ENCODE peak calls at places on chromosomes 3 and 15, in four cellular contexts. J is pancreas; Q is heart left ventricle; G is CD8-positive, alpha-beta T cell. Z is an unnamed sample.

GRCh38 chr3:159795776-159796175 is 192.9 kb upstream of the IL12A start:
- DNase-seq in J (no peak), G (no peak), Q (no peak), Z (no peak)

GRCh38 chr3:51943451-51944391 is 1.6 kb downstream of the PARP3 start:
- DNase-seq in Q (no peak), G (no peak), J (peak; percentile 28), Z (no peak)

GRCh38 chr3:122101646-122102045 is 46.5 kb downstream of the CD86 start:
- DNase-seq in Q (no peak), G (peak; percentile 16), J (no peak), Z (peak; percentile 64)

GRCh38 chr3:46943237-46944187 is 33.0 kb downstream of the CCDC12 start:
- DNase-seq in Q (peak; percentile 67), J (peak; percentile 71), G (no peak), Z (peak; percentile 67)

GRCh38 chr3:131458653-131459052 is 44.1 kb downstream of the MRPL3 start:
- DNase-seq in J (no peak), G (no peak), Q (no peak), Z (no peak)

GRCh38 chr15:52144656-52145055 is 32.1 kb upstream of the BCL2L10 start:
- DNase-seq in J (no peak), G (no peak), Q (no peak), Z (no peak)

GRCh38 chr15:31870336-31871158 is 159.8 kb upstream of the CHRNA7 start:
- DNase-seq in J (peak; percentile 84), Q (peak; percentile 88), G (peak; percentile 85), Z (peak; percentile 92)

GRCh38 chr3:106809633-106810460 is 567.4 kb upstream of the CCDC54 start:
- DNase-seq in G (no peak), J (no peak), Q (no peak), Z (no peak)

GRCh38 chr3:155233213-155233612 is 60.3 kb downstream of the STRIT1 start:
- DNase-seq in J (no peak), G (no peak), Q (peak; percentile 75), Z (no peak)

GRCh38 chr3:101854608-101855304 is 5.4 kb downstream of the NFKBIZ start:
- DNase-seq in Q (no peak), J (no peak), G (no peak), Z (peak; percentile 49)

GRCh38 chr3:133058831-133059230 is 20.6 kb downstream of the TMEM108 start:
- DNase-seq in Q (no peak), G (no peak), J (no peak), Z (no peak)

GRCh38 chr3:74314696-74315095 is 299.8 kb downstream of the CNTN3 start:
- DNase-seq in G (no peak), Q (no peak), J (no peak), Z (no peak)

GRCh38 chr3:160678447-160678846 is 1.5 kb downstream of the ARL14 start:
- DNase-seq in J (no peak), G (no peak), Q (no peak), Z (no peak)

GRCh38 chr15:51348688-51349087 is 7.2 kb downstream of the GLDN start:
- DNase-seq in G (no peak), Q (no peak), J (no peak), Z (no peak)

GRCh38 chr3:193240850-193241706 is at the start of gene PLAAT1:
- DNase-seq in J (peak; percentile 75), G (no peak), Q (peak; percentile 83), Z (peak; percentile 63)

GRCh38 chr3:29775352-29775751 is 494.5 kb downstream of the RBMS3 start:
- DNase-seq in Q (no peak), G (no peak), J (no peak), Z (no peak)

GRCh38 chr3:138850151-138850550 is 15.4 kb upstream of the PIK3CB start:
- DNase-seq in G (no peak), J (peak; percentile 36), Q (peak; percentile 66), Z (no peak)

GRCh38 chr3:45842851-45843625 is 1.1 kb upstream of the LZTFL1 start:
- DNase-seq in Q (no peak), J (no peak), G (no peak), Z (no peak)

GRCh38 chr3:53845103-53845880 is 927 bp downstream of the CHDH start:
- DNase-seq in Q (peak; percentile 67), G (no peak), J (peak; percentile 71), Z (no peak)

GRCh38 chr3:107916166-107916565 is 174.7 kb downstream of the CD47 start:
- DNase-seq in Q (no peak), G (no peak), J (no peak), Z (no peak)

GRCh38 chr3:89654031-89654430 is 546.6 kb downstream of the EPHA3 start:
- DNase-seq in J (no peak), G (no peak), Q (no peak), Z (no peak)

GRCh38 chr3:17749281-17749680 is 6.8 kb upstream of the TBC1D5 start:
- DNase-seq in Q (no peak), J (no peak), G (no peak), Z (no peak)

GRCh38 chr15:59828871-59829270 is 139.8 kb upstream of the BNIP2 start:
- DNase-seq in G (no peak), J (no peak), Q (no peak), Z (no peak)

GRCh38 chr3:128504533-128504915 is 11.5 kb upstream of the GATA2 start:
- DNase-seq in G (no peak), J (no peak), Q (no peak), Z (no peak)

GRCh38 chr3:4864503-4864902 is 114.7 kb upstream of the BHLHE40 start:
- DNase-seq in J (no peak), Q (no peak), G (no peak), Z (no peak)

GRCh38 chr15:45703670-45704328 is 69.0 kb downstream of the SQOR start:
- DNase-seq in J (no peak), G (no peak), Q (no peak), Z (no peak)

GRCh38 chr3:45597166-45597565 is 2.6 kb downstream of the LIMD1 start:
- DNase-seq in J (no peak), Q (peak; percentile 40), G (no peak), Z (peak; percentile 50)

GRCh38 chr15:97691799-97692198 is 268.7 kb upstream of the ARRDC4 start:
- DNase-seq in G (no peak), Q (no peak), J (no peak), Z (peak; percentile 9)

GRCh38 chr15:78368671-78369070 is 28.5 kb downstream of the CRABP1 start:
- DNase-seq in Q (no peak), J (no peak), G (no peak), Z (no peak)

GRCh38 chr3:166191406-166191805 is 354.2 kb upstream of the BCHE start:
- DNase-seq in Q (no peak), J (no peak), G (no peak), Z (no peak)

GRCh38 chr15:45534821-45535220 is 12.3 kb upstream of the SLC30A4 start:
- DNase-seq in J (no peak), G (no peak), Q (no peak), Z (no peak)

GRCh38 chr3:99579965-99580364 is 58.4 kb upstream of the COL8A1 start:
- DNase-seq in Q (no peak), G (no peak), J (no peak), Z (no peak)

GRCh38 chr3:139811331-139811730 is 123.7 kb upstream of the CLSTN2 start:
- DNase-seq in J (no peak), Q (no peak), G (no peak), Z (no peak)

GRCh38 chr3:70065666-70066253 is 66.2 kb downstream of the SAMMSON start:
- DNase-seq in G (no peak), Q (no peak), J (no peak), Z (no peak)

GRCh38 chr3:70069557-70069956 is 70.0 kb downstream of the SAMMSON start:
- DNase-seq in G (no peak), Q (no peak), J (no peak), Z (no peak)

GRCh38 chr3:70067860-70068479 is 68.4 kb downstream of the SAMMSON start:
- DNase-seq in G (no peak), Q (no peak), J (no peak), Z (no peak)

GRCh38 chr3:70061111-70061510 is 61.6 kb downstream of the SAMMSON start:
- DNase-seq in Q (no peak), J (no peak), G (no peak), Z (no peak)

DNA sequence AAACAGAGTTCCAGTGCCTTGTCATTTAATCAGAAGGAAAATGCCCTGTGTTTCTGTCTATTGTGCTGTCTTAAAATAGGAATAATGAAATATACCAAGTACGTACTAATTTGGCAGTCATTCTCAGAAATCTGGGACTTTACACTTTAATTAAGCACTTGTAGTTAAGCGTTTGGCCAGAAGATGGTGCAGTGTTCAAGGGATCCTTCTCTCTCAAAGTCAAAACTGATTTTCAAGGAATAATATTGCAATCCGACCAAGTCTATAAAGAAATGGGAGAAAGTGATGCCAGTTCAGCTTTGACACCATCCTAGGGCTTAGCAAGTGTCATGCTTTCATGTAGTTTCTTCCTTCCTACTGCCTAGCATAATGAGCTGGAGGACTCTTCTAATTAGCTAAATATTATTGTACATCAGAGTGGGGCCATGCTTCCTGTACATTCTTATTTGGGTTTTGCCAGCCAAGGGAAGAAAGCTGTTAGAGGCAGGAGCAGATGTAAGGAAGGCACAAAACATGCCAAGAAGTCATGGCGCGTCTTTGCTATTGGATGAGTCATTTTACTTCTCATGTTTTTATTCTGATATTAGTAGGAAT is 64.8 kb downstream of the SAMMSON start:
- DNase-seq in Q (no peak), J (no peak), G (peak; percentile 5), Z (peak; percentile 56)
- TF ChIP-seq CTCF in Q (peak; percentile 58), J (peak; percentile 48), G (peak; percentile 48), Z (peak; percentile 11)

GRCh38 chr3:65484964-65485363 is 553.8 kb downstream of the MAGI1 start:
- DNase-seq in J (no peak), Q (no peak), G (no peak), Z (no peak)

GRCh38 chr3:65485826-65486592 is 552.7 kb downstream of the MAGI1 start:
- DNase-seq in J (no peak), G (no peak), Q (no peak), Z (no peak)

GRCh38 chr3:65481085-65481484 is 557.6 kb downstream of the MAGI1 start:
- DNase-seq in Q (no peak), J (no peak), G (no peak), Z (no peak)

GRCh38 chr3:65479967-65480366 is 558.8 kb downstream of the MAGI1 start:
- DNase-seq in J (no peak), G (no peak), Q (no peak), Z (no peak)

GRCh38 chr3:65483475-65483874 is 555.2 kb downstream of the MAGI1 start:
- DNase-seq in Q (peak; percentile 86), J (peak; percentile 57), G (no peak), Z (peak; percentile 47)
- H3K4me3 ChIP-seq in Q (no peak overlapping the region), J (no peak overlapping the region), G (no peak overlapping the region), Z (no peak overlapping the region)

DNA sequence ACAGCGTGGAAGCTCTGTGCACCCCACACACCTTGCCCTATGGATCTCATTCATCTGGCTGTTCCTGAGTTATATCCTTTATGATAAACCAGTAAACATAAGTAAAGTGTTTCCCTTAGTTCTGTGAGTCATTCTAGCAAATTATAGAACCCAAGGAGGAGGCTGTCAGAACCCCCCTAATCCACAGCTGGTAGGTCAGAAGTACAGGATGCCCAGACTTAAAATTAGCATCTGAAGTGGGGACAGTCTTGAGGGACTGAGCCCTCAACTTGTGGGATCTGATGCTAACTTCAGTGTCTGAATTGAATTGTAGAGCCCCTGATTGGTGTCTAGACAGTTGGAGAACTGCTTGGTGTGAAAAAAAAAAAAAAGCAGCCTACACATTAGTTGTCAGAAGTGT is 75.1 kb downstream of the B3GNT5 start:
- DNase-seq in G (no peak), J (no peak), Q (no peak), Z (no peak)
- H3K4me1 ChIP-seq in G (no peaks in the 10 kb centered on the region), J (no peaks in the 10 kb centered on the region), Q (no peaks in the 10 kb centered on the region), Z (peaks cover 2% of the 10 kb centered on the region)

GRCh38 chr3:10693457-10693856 is 122.6 kb upstream of the SLC6A11 start:
- DNase-seq in Q (no peak), G (no peak), J (no peak), Z (no peak)
- TF ChIP-seq CTCF in Q (peak; percentile 13), G (no peak), J (no peak), Z (no peak)

Z was measured in mucosa of descending colon.